ENCODE peak calls at places on chromosomes 1 and 21, in eight cellular contexts. One of them, this sample, is unnamed.

GRCh38 chr1:33381979-33382378 is 48.9 kb downstream of the PHC2 start:
- DNase-seq in Calu3: no peak
- DNase-seq in right lobe of liver: no peak
- DNase-seq in B cell: no peak
- DNase-seq in HFFc6: no peak
- DNase-seq in upper lobe of left lung: no peak
- DNase-seq in endothelial cell: no peak
- DNase-seq in lower leg skin: no peak
- DNase-seq in this sample: no peak

GRCh38 chr1:218634212-218634611 is 289.1 kb downstream of the TGFB2 start:
- DNase-seq in Calu3: no peak
- DNase-seq in right lobe of liver: no peak
- DNase-seq in B cell: no peak
- DNase-seq in HFFc6: no peak
- DNase-seq in upper lobe of left lung: no peak
- DNase-seq in endothelial cell: no peak
- DNase-seq in lower leg skin: no peak
- DNase-seq in this sample: no peak

GRCh38 chr1:23129846-23130245 is 38.8 kb downstream of the LUZP1 start:
- DNase-seq in Calu3: no peak
- DNase-seq in right lobe of liver: no peak
- DNase-seq in B cell: no peak
- DNase-seq in HFFc6: no peak
- DNase-seq in upper lobe of left lung: no peak
- DNase-seq in endothelial cell: no peak
- DNase-seq in lower leg skin: no peak
- DNase-seq in this sample: no peak

GRCh38 chr1:70224954-70225353 is 3.8 kb downstream of the SRSF11 start:
- DNase-seq in Calu3: no peak
- DNase-seq in right lobe of liver: no peak
- DNase-seq in B cell: no peak
- DNase-seq in HFFc6: no peak
- DNase-seq in upper lobe of left lung: no peak
- DNase-seq in endothelial cell: no peak
- DNase-seq in lower leg skin: no peak
- DNase-seq in this sample: no peak

GRCh38 chr21:40208206-40208950 is 341.1 kb downstream of the PCP4 start:
- DNase-seq in Calu3: no peak
- DNase-seq in right lobe of liver: no peak
- DNase-seq in B cell: no peak
- DNase-seq in HFFc6: no peak
- DNase-seq in upper lobe of left lung: no peak
- DNase-seq in endothelial cell: no peak
- DNase-seq in lower leg skin: no peak
- DNase-seq in this sample: no peak

GRCh38 chr1:162059721-162060120 is 9.8 kb upstream of the NOS1AP start:
- DNase-seq in Calu3: no peak
- DNase-seq in right lobe of liver: no peak
- DNase-seq in B cell: no peak
- DNase-seq in HFFc6: no peak
- DNase-seq in upper lobe of left lung: no peak
- DNase-seq in endothelial cell: no peak
- DNase-seq in lower leg skin: no peak
- DNase-seq in this sample: no peak

GRCh38 chr1:241391926-241392710 is 35.1 kb upstream of the RGS7 start:
- DNase-seq in Calu3: no peak
- DNase-seq in right lobe of liver: no peak
- DNase-seq in B cell: no peak
- DNase-seq in HFFc6: no peak
- DNase-seq in upper lobe of left lung: no peak
- DNase-seq in endothelial cell: no peak
- DNase-seq in lower leg skin: no peak
- DNase-seq in this sample: no peak

GRCh38 chr21:44900559-44901251 is 20.0 kb downstream of the ITGB2 start:
- DNase-seq in Calu3: no peak
- DNase-seq in right lobe of liver: no peak
- DNase-seq in B cell: no peak
- DNase-seq in HFFc6: no peak
- DNase-seq in upper lobe of left lung: no peak
- DNase-seq in endothelial cell: no peak
- DNase-seq in lower leg skin: no peak
- DNase-seq in this sample: no peak

GRCh38 chr21:42187976-42188653 is 30.8 kb upstream of the ABCG1 start:
- DNase-seq in Calu3: no peak
- DNase-seq in right lobe of liver: no peak
- DNase-seq in B cell: peak
- DNase-seq in HFFc6: no peak
- DNase-seq in upper lobe of left lung: no peak
- DNase-seq in endothelial cell: no peak
- DNase-seq in lower leg skin: peak
- DNase-seq in this sample: no peak

GRCh38 chr21:37908691-37909090 is 7.6 kb downstream of the KCNJ6 start:
- DNase-seq in Calu3: no peak
- DNase-seq in right lobe of liver: no peak
- DNase-seq in B cell: no peak
- DNase-seq in HFFc6: no peak
- DNase-seq in upper lobe of left lung: no peak
- DNase-seq in endothelial cell: no peak
- DNase-seq in lower leg skin: no peak
- DNase-seq in this sample: no peak

GRCh38 chr21:35226302-35226701 is 177.2 kb upstream of the RUNX1 start:
- DNase-seq in Calu3: peak
- DNase-seq in right lobe of liver: peak
- DNase-seq in B cell: no peak
- DNase-seq in HFFc6: peak
- DNase-seq in upper lobe of left lung: no peak
- DNase-seq in endothelial cell: no peak
- DNase-seq in lower leg skin: no peak
- DNase-seq in this sample: no peak

GRCh38 chr1:18730321-18730720 is 99.7 kb downstream of the PAX7 start:
- DNase-seq in Calu3: no peak
- DNase-seq in right lobe of liver: no peak
- DNase-seq in B cell: no peak
- DNase-seq in HFFc6: no peak
- DNase-seq in upper lobe of left lung: no peak
- DNase-seq in endothelial cell: no peak
- DNase-seq in lower leg skin: no peak
- DNase-seq in this sample: no peak

GRCh38 chr1:157104598-157105293 is 5.1 kb upstream of the ETV3L start:
- DNase-seq in Calu3: no peak
- DNase-seq in right lobe of liver: no peak
- DNase-seq in B cell: no peak
- DNase-seq in HFFc6: no peak
- DNase-seq in upper lobe of left lung: no peak
- DNase-seq in endothelial cell: no peak
- DNase-seq in lower leg skin: no peak
- DNase-seq in this sample: no peak

GRCh38 chr1:22778408-22778807 is 67.8 kb downstream of the EPHB2 start:
- DNase-seq in Calu3: no peak
- DNase-seq in right lobe of liver: no peak
- DNase-seq in B cell: no peak
- DNase-seq in HFFc6: no peak
- DNase-seq in upper lobe of left lung: no peak
- DNase-seq in endothelial cell: no peak
- DNase-seq in lower leg skin: no peak
- DNase-seq in this sample: no peak

GRCh38 chr1:22870201-22870871 is 102.3 kb downstream of the LACTBL1 start:
- DNase-seq in Calu3: no peak
- DNase-seq in right lobe of liver: no peak
- DNase-seq in B cell: no peak
- DNase-seq in HFFc6: no peak
- DNase-seq in upper lobe of left lung: no peak
- DNase-seq in endothelial cell: no peak
- DNase-seq in lower leg skin: no peak
- DNase-seq in this sample: no peak

GRCh38 chr21:37704751-37705150 is 211.5 kb downstream of the KCNJ6 start:
- DNase-seq in Calu3: no peak
- DNase-seq in right lobe of liver: peak
- DNase-seq in B cell: no peak
- DNase-seq in HFFc6: no peak
- DNase-seq in upper lobe of left lung: no peak
- DNase-seq in endothelial cell: no peak
- DNase-seq in lower leg skin: no peak
- DNase-seq in this sample: no peak

GRCh38 chr1:36987276-36987675 is 47.0 kb downstream of the GRIK3 start:
- DNase-seq in Calu3: no peak
- DNase-seq in right lobe of liver: no peak
- DNase-seq in B cell: no peak
- DNase-seq in HFFc6: no peak
- DNase-seq in upper lobe of left lung: no peak
- DNase-seq in endothelial cell: no peak
- DNase-seq in lower leg skin: no peak
- DNase-seq in this sample: no peak

GRCh38 chr1:33140153-33141149 is 41.4 kb downstream of the TRIM62 start:
- DNase-seq in Calu3: no peak
- DNase-seq in right lobe of liver: no peak
- DNase-seq in B cell: no peak
- DNase-seq in HFFc6: no peak
- DNase-seq in upper lobe of left lung: no peak
- DNase-seq in endothelial cell: no peak
- DNase-seq in lower leg skin: no peak
- DNase-seq in this sample: no peak

GRCh38 chr1:93710499-93710898 is 28.9 kb upstream of the BCAR3 start:
- DNase-seq in Calu3: no peak
- DNase-seq in right lobe of liver: no peak
- DNase-seq in B cell: no peak
- DNase-seq in HFFc6: no peak
- DNase-seq in upper lobe of left lung: no peak
- DNase-seq in endothelial cell: no peak
- DNase-seq in lower leg skin: no peak
- DNase-seq in this sample: no peak

DNA sequence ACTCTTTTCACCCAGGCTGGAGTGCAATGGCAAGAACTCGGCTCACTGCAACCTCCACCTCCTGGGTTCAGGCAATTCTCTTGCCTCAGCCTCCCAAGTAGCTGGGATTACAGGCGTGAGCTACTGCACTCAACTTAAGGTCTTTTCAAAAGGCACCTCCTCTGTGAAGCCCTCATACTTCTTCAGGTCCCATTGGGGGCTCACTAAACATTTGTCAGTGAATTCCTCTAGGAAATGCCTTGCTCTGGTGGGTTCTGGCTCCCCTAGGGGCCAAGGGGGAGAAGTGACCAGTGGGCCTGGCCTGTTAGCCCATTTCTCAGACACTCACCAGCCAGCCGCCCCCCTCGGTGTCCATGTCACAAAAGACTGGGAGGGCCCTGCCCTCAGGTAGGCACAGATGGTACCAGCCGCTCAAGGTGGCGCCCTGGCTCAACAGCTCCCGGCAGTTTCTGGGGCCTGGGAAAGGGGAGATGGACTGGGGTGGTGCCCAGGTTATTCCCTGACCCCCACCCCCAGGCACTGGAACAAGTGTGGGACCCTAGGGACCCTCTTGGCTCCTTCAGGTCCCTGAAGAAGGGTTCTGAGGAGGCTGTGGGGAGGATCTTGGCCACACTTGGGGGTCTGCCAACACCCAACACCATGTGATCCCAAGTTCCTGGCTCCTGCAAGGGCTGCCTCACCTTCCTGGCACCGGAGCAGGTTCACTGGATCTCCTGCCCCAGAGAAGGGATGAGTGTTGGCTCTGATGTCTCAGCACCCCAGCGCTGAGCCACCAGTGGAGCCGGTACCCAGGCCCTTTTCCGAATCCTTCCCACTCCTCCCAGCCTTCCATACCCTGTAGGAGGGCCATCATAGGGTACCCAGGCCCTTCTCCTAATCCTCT is 1.6 kb downstream of the FCN3 start:
- DNase-seq in Calu3: no peak
- DNase-seq in right lobe of liver: no peak
- DNase-seq in B cell: no peak
- DNase-seq in HFFc6: no peak
- DNase-seq in upper lobe of left lung: no peak
- DNase-seq in endothelial cell: no peak
- DNase-seq in lower leg skin: no peak
- DNase-seq in this sample: no peak
- TF ChIP-seq CTCF in Calu3: no peak
- TF ChIP-seq CTCF in right lobe of liver: no peak
- TF ChIP-seq CTCF in B cell: no peak
- TF ChIP-seq CTCF in HFFc6: peak
- TF ChIP-seq CTCF in upper lobe of left lung: peak
- TF ChIP-seq CTCF in endothelial cell: peak
- TF ChIP-seq CTCF in lower leg skin: no peak
- TF ChIP-seq CTCF in this sample: peak

GRCh38 chr1:203060115-203060514 is 25.7 kb downstream of the MYOG start:
- DNase-seq in Calu3: no peak
- DNase-seq in right lobe of liver: no peak
- DNase-seq in B cell: no peak
- DNase-seq in HFFc6: no peak
- DNase-seq in upper lobe of left lung: no peak
- DNase-seq in endothelial cell: no peak
- DNase-seq in lower leg skin: no peak
- DNase-seq in this sample: no peak
- TF ChIP-seq CTCF in Calu3: no peak
- TF ChIP-seq CTCF in right lobe of liver: no peak
- TF ChIP-seq CTCF in B cell: no peak
- TF ChIP-seq CTCF in HFFc6: no peak
- TF ChIP-seq CTCF in upper lobe of left lung: no peak
- TF ChIP-seq CTCF in endothelial cell: no peak
- TF ChIP-seq CTCF in lower leg skin: no peak
- TF ChIP-seq CTCF in this sample: no peak

DNA sequence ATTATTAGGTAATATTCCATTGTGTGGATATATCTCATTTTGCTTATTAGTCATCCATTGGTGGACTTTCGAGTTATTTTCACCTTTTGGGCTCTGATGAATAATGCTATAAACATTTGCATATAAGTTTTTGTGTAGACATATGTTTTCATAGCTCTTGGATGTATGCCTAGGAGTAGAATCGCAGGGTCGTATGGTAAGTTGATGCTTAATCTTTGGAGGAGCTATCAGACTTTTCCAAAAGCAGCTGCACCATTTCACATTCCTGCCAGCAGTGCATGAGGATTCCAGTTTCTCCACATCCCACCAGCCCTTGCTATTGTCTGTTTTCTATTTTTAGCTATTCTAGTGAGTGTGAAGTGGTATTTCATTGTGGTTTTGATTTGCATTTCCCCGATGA is 120.3 kb upstream of the TMEM51 start:
- DNase-seq in Calu3: no peak
- DNase-seq in right lobe of liver: no peak
- DNase-seq in B cell: no peak
- DNase-seq in HFFc6: peak
- DNase-seq in upper lobe of left lung: no peak
- DNase-seq in endothelial cell: no peak
- DNase-seq in lower leg skin: no peak
- DNase-seq in this sample: peak
- TF ChIP-seq CTCF in Calu3: no peak
- TF ChIP-seq CTCF in right lobe of liver: no peak
- TF ChIP-seq CTCF in B cell: no peak
- TF ChIP-seq CTCF in HFFc6: peak
- TF ChIP-seq CTCF in upper lobe of left lung: no peak
- TF ChIP-seq CTCF in endothelial cell: peak
- TF ChIP-seq CTCF in lower leg skin: no peak
- TF ChIP-seq CTCF in this sample: peak

DNA sequence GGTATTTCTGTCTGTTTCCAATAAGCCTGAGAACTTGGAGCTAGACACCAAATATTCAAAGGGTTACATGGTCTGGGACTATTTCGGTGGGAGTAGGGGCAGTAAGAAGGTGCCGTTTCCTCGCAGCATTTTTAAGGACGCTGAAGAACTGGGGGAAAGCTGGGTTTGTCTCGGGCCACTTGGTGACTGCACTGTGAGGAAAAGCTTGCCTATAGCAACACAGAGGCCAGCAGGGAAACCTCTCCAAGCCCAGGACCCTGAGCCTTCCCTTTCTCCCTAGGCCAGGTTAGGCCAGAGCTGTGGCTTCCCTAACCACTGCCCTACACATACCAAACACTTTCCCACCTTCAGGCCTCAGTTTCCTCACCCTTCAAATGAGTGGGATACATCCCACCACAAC is 3.3 kb downstream of the GLIS1 start:
- DNase-seq in Calu3: no peak
- DNase-seq in right lobe of liver: no peak
- DNase-seq in B cell: no peak
- DNase-seq in HFFc6: no peak
- DNase-seq in upper lobe of left lung: no peak
- DNase-seq in endothelial cell: no peak
- DNase-seq in lower leg skin: no peak
- DNase-seq in this sample: no peak
- TF ChIP-seq CTCF in Calu3: no peak
- TF ChIP-seq CTCF in right lobe of liver: no peak
- TF ChIP-seq CTCF in B cell: no peak
- TF ChIP-seq CTCF in HFFc6: no peak
- TF ChIP-seq CTCF in upper lobe of left lung: no peak
- TF ChIP-seq CTCF in endothelial cell: no peak
- TF ChIP-seq CTCF in lower leg skin: no peak
- TF ChIP-seq CTCF in this sample: no peak

This sample was measured in astrocyte of the cerebellum.